ENCODE peak calls at places on chromosomes 13 and 19, in nine cellular contexts. Z, S, J, R, L, X, N, A and H are unnamed samples.

GRCh38 chr19:7928741-7929701 is 3.1 kb upstream of the CTXN1 start:
- DNase-seq in X (peak), A (peak), J (peak), N (peak), Z (peak), L (peak), S (peak), R (peak), H (peak)

GRCh38 chr13:25375727-25376358 is 4.1 kb downstream of the ATP8A2 start:
- DNase-seq in R (peak), X (no peak), S (no peak), A (no peak), N (peak), Z (peak), L (peak), J (no peak), H (peak)

GRCh38 chr19:41696402-41697197 is 8.5 kb upstream of the CEACAM7 start:
- DNase-seq in A (no peak), L (peak), N (peak), X (no peak), Z (peak), J (no peak), R (no peak), S (no peak), H (no peak)

GRCh38 chr13:29457299-29457698 is 138.2 kb downstream of the SLC7A1 start:
- DNase-seq in R (no peak), X (no peak), S (no peak), L (peak), A (no peak), J (no peak), Z (no peak), N (peak), H (peak)

GRCh38 chr13:113096052-113096744 is 9.4 kb upstream of the F7 start:
- DNase-seq in X (no peak), L (no peak), J (no peak), A (no peak), Z (no peak), N (no peak), S (no peak), R (no peak), H (no peak)

GRCh38 chr19:38774181-38774950 is 1.0 kb upstream of the LGALS7 start:
- DNase-seq in X (no peak), S (no peak), Z (no peak), L (no peak), J (no peak), N (no peak), R (no peak), A (no peak), H (no peak)

GRCh38 chr13:66693656-66694055 is 536.5 kb downstream of the PCDH9 start:
- DNase-seq in Z (no peak), A (no peak), N (no peak), X (no peak), J (no peak), L (no peak), S (no peak), R (no peak), H (no peak)

GRCh38 chr13:69585656-69586055 is 522.0 kb upstream of the ATXN8OS start:
- DNase-seq in S (no peak), R (no peak), N (no peak), J (no peak), X (no peak), L (peak), A (no peak), Z (no peak), H (peak)

GRCh38 chr19:3224346-3225325 is at the start of gene CELF5:
- DNase-seq in X (peak), R (peak), S (peak), N (peak), L (peak), Z (peak), A (peak), J (peak), H (no peak)

GRCh38 chr13:31204592-31204991 is 4.8 kb downstream of the B3GLCT start:
- DNase-seq in R (no peak), N (peak), Z (peak), J (no peak), S (no peak), X (no peak), A (no peak), L (peak), H (peak)

GRCh38 chr13:68128297-68128915 is 898.3 kb upstream of the PCDH9 start:
- DNase-seq in A (no peak), J (no peak), Z (no peak), N (no peak), R (no peak), L (no peak), X (no peak), S (no peak), H (no peak)

GRCh38 chr19:39858541-39858940 is 12.4 kb upstream of the FBL start:
- DNase-seq in L (no peak), X (no peak), J (no peak), S (no peak), Z (no peak), N (no peak), R (no peak), A (no peak), H (no peak)

GRCh38 chr13:98279473-98280175 is 102.6 kb upstream of the RNF113B start:
- DNase-seq in X (no peak), R (no peak), S (no peak), L (peak), Z (no peak), A (no peak), J (no peak), N (no peak), H (peak)

GRCh38 chr19:40599331-40600085 is 1.7 kb upstream of the LTBP4 start:
- DNase-seq in N (no peak), X (no peak), A (no peak), Z (no peak), L (peak), J (peak), R (no peak), S (no peak), H (no peak)

GRCh38 chr19:2409352-2409912 is 18.0 kb downstream of the TIMM13 start:
- DNase-seq in J (no peak), R (no peak), Z (no peak), X (no peak), A (no peak), S (no peak), N (no peak), L (no peak), H (no peak)

GRCh38 chr13:32229443-32229842 is 85.7 kb downstream of the ZAR1L start:
- DNase-seq in N (peak), Z (no peak), J (no peak), A (no peak), S (no peak), R (no peak), X (no peak), L (no peak), H (no peak)

GRCh38 chr19:2271516-2272103 is 10.4 kb downstream of the PEAK3 start:
- DNase-seq in J (peak), R (no peak), X (no peak), L (peak), A (no peak), N (peak), Z (no peak), S (no peak), H (no peak)

GRCh38 chr19:34269968-34270621 is 15.7 kb downstream of the GARRE1 start:
- DNase-seq in R (peak), L (peak), S (no peak), N (peak), J (peak), A (peak), Z (peak), X (peak), H (peak)

GRCh38 chr19:41480336-41480735 is 37.4 kb downstream of the ERICH4 start:
- DNase-seq in N (no peak), L (no peak), Z (no peak), R (no peak), X (no peak), A (no peak), J (peak), S (no peak), H (no peak)

GRCh38 chr19:28990522-28990921 is 222.4 kb downstream of the UQCRFS1 start:
- DNase-seq in S (no peak), R (no peak), A (no peak), Z (no peak), J (no peak), N (no peak), X (no peak), L (no peak), H (no peak)

GRCh38 chr19:45413497-45413896 is 7.1 kb downstream of the POLR1G start:
- DNase-seq in N (peak), L (no peak), Z (no peak), R (no peak), S (no peak), A (no peak), J (no peak), X (no peak), H (no peak)

GRCh38 chr19:49871349-49871985 is 4.1 kb upstream of the PNKP start:
- DNase-seq in R (no peak), Z (no peak), S (no peak), N (peak), A (no peak), X (no peak), J (peak), L (no peak), H (no peak)

GRCh38 chr19:21092107-21092506 is 10.1 kb downstream of the ZNF714 start:
- DNase-seq in X (no peak), N (peak), A (no peak), J (no peak), L (no peak), Z (no peak), S (no peak), R (no peak), H (peak)

GRCh38 chr19:7874080-7874856 is at the start of gene PRR36:
- DNase-seq in R (no peak), Z (peak), A (no peak), J (no peak), L (peak), N (peak), X (no peak), S (peak), H (no peak)